ENCODE peak calls at places on chromosomes 5 and 9, in eight cellular contexts. F is IMR-90; Z is CD8-positive, alpha-beta T cell; X is spleen; N is AG09309; L is dorsolateral prefrontal cortex; V is fibroblast of lung; M is OCI-LY7. B is an unnamed sample.

GRCh38 chr5:134553816-134554215 is 28.3 kb downstream of the JADE2 start:
- DNase-seq in F (peak), Z (no peak), X (no peak), N (no peak), L (no peak), V (no peak), M (no peak), B (peak)

GRCh38 chr5:115132465-115132864 is 37.2 kb downstream of the TRIM36 start:
- DNase-seq in F (no peak), Z (no peak), X (no peak), N (no peak), L (no peak), V (no peak), M (no peak), B (no peak)

GRCh38 chr5:29197636-29198035 is 1995.8 kb upstream of the CDH6 start:
- DNase-seq in F (no peak), Z (no peak), X (no peak), N (no peak), L (no peak), V (peak), M (no peak), B (no peak)

GRCh38 chr9:96460877-96461276 is 10.9 kb downstream of the HABP4 start:
- DNase-seq in F (peak), Z (no peak), X (no peak), N (peak), L (no peak), V (no peak), M (no peak), B (no peak)

GRCh38 chr9:5186416-5187169 is 1.2 kb upstream of the INSL6 start:
- DNase-seq in F (peak), Z (peak), X (no peak), N (peak), L (peak), V (peak), M (peak), B (peak)

GRCh38 chr9:129910628-129911567 is 75.6 kb downstream of the USP20 start:
- DNase-seq in F (peak), Z (no peak), X (no peak), N (peak), L (no peak), V (peak), M (no peak), B (no peak)

GRCh38 chr5:79229357-79230174 is 6.4 kb upstream of the JMY start:
- DNase-seq in F (peak), Z (peak), X (peak), N (peak), L (no peak), V (peak), M (no peak), B (peak)

GRCh38 chr9:98986866-98987653 is 43.4 kb downstream of the COL15A1 start:
- DNase-seq in F (no peak), Z (no peak), X (no peak), N (no peak), L (no peak), V (no peak), M (no peak), B (no peak)

GRCh38 chr5:8525835-8526234 is 656.9 kb downstream of the MTRR start:
- DNase-seq in F (no peak), Z (no peak), X (no peak), N (no peak), L (no peak), V (no peak), M (no peak), B (no peak)

GRCh38 chr9:18947772-18948391 is 85.1 kb downstream of the SAXO1 start:
- DNase-seq in F (peak), Z (no peak), X (no peak), N (no peak), L (no peak), V (no peak), M (no peak), B (no peak)

GRCh38 chr5:34847056-34847455 is 8.1 kb downstream of the TTC23L start:
- DNase-seq in F (no peak), Z (no peak), X (no peak), N (no peak), L (no peak), V (no peak), M (no peak), B (peak)

GRCh38 chr9:128108784-128109709 is 18.5 kb downstream of the PTGES2 start:
- DNase-seq in F (no peak), Z (no peak), X (no peak), N (no peak), L (no peak), V (no peak), M (no peak), B (no peak)

GRCh38 chr5:128036961-128037360 is 46.6 kb upstream of the SLC12A2 start:
- DNase-seq in F (peak), Z (no peak), X (no peak), N (no peak), L (no peak), V (peak), M (no peak), B (no peak)

GRCh38 chr9:2227468-2227867 is 212.3 kb downstream of the SMARCA2 start:
- DNase-seq in F (peak), Z (no peak), X (no peak), N (peak), L (no peak), V (peak), M (no peak), B (no peak)

GRCh38 chr5:36230151-36230788 is 11.5 kb downstream of the NADK2 start:
- DNase-seq in F (no peak), Z (no peak), X (no peak), N (no peak), L (no peak), V (no peak), M (no peak), B (no peak)

GRCh38 chr9:114276908-114277821 is 45.7 kb upstream of the ORM1 start:
- DNase-seq in F (peak), Z (no peak), X (peak), N (peak), L (no peak), V (peak), M (no peak), B (no peak)
- H3K4me3 ChIP-seq in F (no peak), Z (no peak), X (no peak), N (no peak), L (no peak), V (no peak), M (no peak), B (no peak)

GRCh38 chr5:149829954-149830353 is 99.8 kb downstream of the PPARGC1B start:
- DNase-seq in F (no peak), Z (no peak), X (no peak), N (no peak), L (no peak), V (no peak), M (peak), B (peak)
- TF ChIP-seq CTCF in F (peak), Z (no peak), X (no peak), N (no peak), L (peak), V (no peak), M (peak), B (peak)

GRCh38 chr5:40134883-40135520 is 544.7 kb upstream of the PTGER4 start:
- DNase-seq in F (no peak), Z (no peak), X (no peak), N (no peak), L (no peak), V (no peak), M (no peak), B (no peak)
- H3K4me3 ChIP-seq in F (no peak), Z (no peak), X (no peak), N (no peak), L (no peak), V (no peak), M (no peak), B (no peak)

GRCh38 chr9:84997472-84997871 is 327.9 kb downstream of the NTRK2 start:
- DNase-seq in F (no peak), Z (no peak), X (no peak), N (no peak), L (no peak), V (no peak), M (no peak), B (peak)
- TF ChIP-seq CTCF in F (no peak), Z (no peak), X (no peak), N (no peak), L (peak), V (no peak), M (no peak), B (no peak)

GRCh38 chr5:72110401-72111013 is 3.2 kb downstream of the MAP1B start:
- DNase-seq in F (no peak), Z (no peak), X (no peak), N (no peak), L (peak), V (peak), M (no peak), B (no peak)
- H3K4me3 ChIP-seq in F (no peak), Z (no peak), X (no peak), N (peak), L (peak), V (no peak), M (no peak), B (no peak)

GRCh38 chr5:107257885-107258520 is 412.7 kb downstream of the EFNA5 start:
- DNase-seq in F (no peak), Z (no peak), X (no peak), N (no peak), L (no peak), V (peak), M (no peak), B (peak)
- TF ChIP-seq CTCF in F (no peak), Z (no peak), X (no peak), N (no peak), L (no peak), V (no peak), M (no peak), B (no peak)

DNA sequence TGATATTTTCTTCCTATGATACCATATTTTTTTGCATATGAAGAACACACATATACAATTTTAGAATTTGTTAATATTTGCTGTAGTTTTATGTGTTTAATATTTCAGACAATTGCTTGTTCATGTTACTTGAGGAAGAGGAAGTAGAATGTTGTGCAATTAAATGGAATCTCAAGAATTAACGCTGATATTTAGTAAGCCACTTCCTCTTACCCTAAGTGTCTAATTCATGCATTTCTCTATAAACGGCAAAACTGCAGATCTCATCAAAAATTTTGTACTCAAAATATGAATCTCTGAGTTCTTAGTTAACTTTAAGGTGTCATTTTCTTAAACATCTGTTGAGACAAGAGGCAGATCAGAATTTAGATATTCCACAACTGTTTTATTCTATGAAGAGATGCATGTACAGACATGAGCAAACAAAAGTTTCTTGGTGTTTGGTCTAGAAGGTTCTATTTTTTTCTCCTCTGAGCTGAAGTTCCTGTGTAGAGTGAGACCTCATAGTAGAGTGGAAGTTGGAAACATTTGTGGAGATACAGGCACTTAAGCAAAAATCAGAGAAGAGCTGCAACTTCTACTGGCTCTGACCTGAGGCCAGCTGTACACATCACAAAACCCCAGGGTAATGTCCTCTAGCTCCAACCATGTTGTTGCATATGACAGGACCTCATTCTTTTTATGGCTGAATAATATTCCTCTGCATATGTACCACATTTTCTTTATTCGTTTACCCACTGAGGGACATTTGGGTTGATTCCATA is 16.6 kb upstream of the TGFBI start:
- DNase-seq in F (peak), Z (no peak), X (no peak), N (no peak), L (no peak), V (peak), M (no peak), B (no peak)
- H3K4me3 ChIP-seq in F (no peak), Z (no peak), X (no peak), N (no peak), L (no peak), V (no peak), M (no peak), B (no peak)

GRCh38 chr5:74056789-74057164 is 430.8 kb downstream of the ARHGEF28 start:
- DNase-seq in F (peak), Z (no peak), X (no peak), N (no peak), L (no peak), V (peak), M (peak), B (peak)
- TF ChIP-seq CTCF in F (peak), Z (no peak), X (no peak), N (peak), L (no peak), V (peak), M (peak), B (peak)

GRCh38 chr9:137114220-137114612 is 317 bp downstream of the DPP7 start:
- DNase-seq in F (no peak), Z (no peak), X (no peak), N (no peak), L (no peak), V (no peak), M (no peak), B (no peak)
- H3K4me3 ChIP-seq in F (peak), Z (peak), X (peak), N (peak), L (peak), V (peak), M (peak), B (peak)

DNA sequence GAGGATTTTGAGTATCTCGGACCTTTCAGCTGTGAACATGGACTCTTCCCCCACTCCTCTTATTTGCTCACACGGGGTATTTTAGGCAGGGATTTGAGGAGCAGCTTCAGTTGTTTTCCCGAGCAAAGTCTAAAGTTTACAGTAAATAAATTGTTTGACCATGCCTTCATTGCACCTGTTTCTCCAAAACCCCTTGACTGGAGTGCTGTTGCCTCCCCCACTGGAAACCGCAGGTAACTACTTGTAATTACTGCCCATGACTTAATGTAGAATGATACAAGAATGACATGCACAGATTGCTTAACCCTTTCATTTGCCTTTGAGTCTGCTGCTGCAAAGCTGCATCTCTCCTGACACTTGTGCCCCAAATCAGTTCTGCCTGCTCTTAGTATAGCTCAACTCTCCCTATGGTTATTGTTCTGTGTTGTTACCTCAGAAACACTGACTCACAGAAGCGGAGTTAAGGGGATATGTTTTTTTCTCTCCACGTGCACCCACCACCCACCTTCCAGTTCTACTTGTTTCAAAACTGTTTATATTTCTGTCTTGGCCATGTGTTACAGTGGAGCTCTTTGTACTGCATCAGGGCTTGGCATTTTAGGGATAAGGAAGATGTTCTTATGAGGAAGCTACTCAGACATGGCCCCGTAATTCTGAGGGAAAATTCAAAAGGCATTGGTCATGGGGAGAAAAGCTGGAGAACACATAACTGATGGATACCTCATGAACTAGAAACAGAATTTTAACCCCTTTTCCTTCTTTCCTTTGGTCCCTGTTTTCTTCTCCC is 2.2 kb downstream of the ADRB2 start:
- DNase-seq in F (peak), Z (no peak), X (no peak), N (no peak), L (no peak), V (peak), M (peak), B (no peak)
- TF ChIP-seq CTCF in F (no peak), Z (no peak), X (no peak), N (no peak), L (no peak), V (no peak), M (peak), B (peak)

B was measured in GM12865.